ENCODE peak calls at places on chromosomes 7 and 10, in four cellular contexts. G, Q, W and F are unnamed samples.

GRCh38 chr10:60069311-60069710 is 163.0 kb upstream of the CCDC6 start:
- DNase-seq in G (no peak), Q (no peak), W (no peak), F (no peak)

GRCh38 chr7:117435475-117436043 is 8.3 kb upstream of the ASZ1 start:
- DNase-seq in G (no peak), Q (no peak), W (no peak), F (no peak)

GRCh38 chr10:92901819-92902234 is 53.5 kb downstream of the EXOC6 start:
- DNase-seq in G (no peak), Q (no peak), W (no peak), F (no peak)

GRCh38 chr10:114023198-114023597 is 20.5 kb upstream of the ADRB1 start:
- DNase-seq in G (no peak), Q (no peak), W (no peak), F (no peak)

GRCh38 chr10:90930070-90930837 is 9.4 kb upstream of the ANKRD1 start:
- DNase-seq in G (no peak), Q (no peak), W (no peak), F (peak; percentile 89)

GRCh38 chr10:100508691-100509150 is 10.9 kb downstream of the SEC31B start:
- DNase-seq in G (peak; percentile 46), Q (no peak), W (no peak), F (no peak)

GRCh38 chr10:58064714-58065528 is 202.8 kb downstream of the IPMK start:
- DNase-seq in G (peak; percentile 19), Q (no peak), W (no peak), F (no peak)

GRCh38 chr10:16965242-16965620 is 148.0 kb upstream of the RSU1 start:
- DNase-seq in G (no peak), Q (no peak), W (no peak), F (no peak)

GRCh38 chr10:119020627-119020946 is 8.9 kb upstream of the NANOS1 start:
- DNase-seq in G (no peak), Q (no peak), W (no peak), F (no peak)

GRCh38 chr7:35026154-35026553 is 11.1 kb downstream of the DPY19L1 start:
- DNase-seq in G (peak; percentile 54), Q (no peak), W (no peak), F (no peak)

GRCh38 chr7:80225361-80225760 is 90.7 kb downstream of the GNAI1 start:
- DNase-seq in G (no peak), Q (no peak), W (no peak), F (no peak)

GRCh38 chr7:157927313-157927925 is 590.6 kb downstream of the DNAJB6 start:
- DNase-seq in G (no peak), Q (peak; percentile 79), W (no peak), F (no peak)

GRCh38 chr7:89042963-89043362 is 247.4 kb upstream of the TEX47 start:
- DNase-seq in G (no peak), Q (no peak), W (no peak), F (no peak)

GRCh38 chr7:142461437-142461836 is 203.6 kb upstream of the PRSS58 start:
- DNase-seq in G (no peak), Q (no peak), W (no peak), F (no peak)

GRCh38 chr10:45001382-45002148 is 842 bp downstream of the ZNF22 start:
- DNase-seq in G (no peak), Q (peak; percentile 81), W (peak; percentile 87), F (peak; percentile 73)

GRCh38 chr7:5584821-5585220 is 161.2 kb upstream of the TNRC18 start:
- DNase-seq in G (no peak), Q (no peak), W (no peak), F (no peak)

GRCh38 chr7:131819891-131820290 is 263.5 kb upstream of the PODXL start:
- DNase-seq in G (no peak), Q (no peak), W (no peak), F (no peak)

GRCh38 chr7:128221929-128222403 is 19.1 kb upstream of the LEP start:
- DNase-seq in G (peak; percentile 47), Q (no peak), W (no peak), F (no peak)

GRCh38 chr7:119219663-119220062 is 995.2 kb downstream of the ANKRD7 start:
- DNase-seq in G (no peak), Q (no peak), W (no peak), F (no peak)

GRCh38 chr7:115297651-115298050 is 375.8 kb downstream of the MDFIC start:
- DNase-seq in G (peak; percentile 32), Q (no peak), W (no peak), F (no peak)

GRCh38 chr10:110918269-110918632 is 729 bp downstream of the BBIP1 start:
- DNase-seq in G (peak; percentile 93), Q (peak; percentile 97), W (peak; percentile 98), F (peak; percentile 97)

GRCh38 chr10:120931423-120931822 is 80.3 kb downstream of the WDR11 start:
- DNase-seq in G (no peak), Q (no peak), W (no peak), F (no peak)

DNA sequence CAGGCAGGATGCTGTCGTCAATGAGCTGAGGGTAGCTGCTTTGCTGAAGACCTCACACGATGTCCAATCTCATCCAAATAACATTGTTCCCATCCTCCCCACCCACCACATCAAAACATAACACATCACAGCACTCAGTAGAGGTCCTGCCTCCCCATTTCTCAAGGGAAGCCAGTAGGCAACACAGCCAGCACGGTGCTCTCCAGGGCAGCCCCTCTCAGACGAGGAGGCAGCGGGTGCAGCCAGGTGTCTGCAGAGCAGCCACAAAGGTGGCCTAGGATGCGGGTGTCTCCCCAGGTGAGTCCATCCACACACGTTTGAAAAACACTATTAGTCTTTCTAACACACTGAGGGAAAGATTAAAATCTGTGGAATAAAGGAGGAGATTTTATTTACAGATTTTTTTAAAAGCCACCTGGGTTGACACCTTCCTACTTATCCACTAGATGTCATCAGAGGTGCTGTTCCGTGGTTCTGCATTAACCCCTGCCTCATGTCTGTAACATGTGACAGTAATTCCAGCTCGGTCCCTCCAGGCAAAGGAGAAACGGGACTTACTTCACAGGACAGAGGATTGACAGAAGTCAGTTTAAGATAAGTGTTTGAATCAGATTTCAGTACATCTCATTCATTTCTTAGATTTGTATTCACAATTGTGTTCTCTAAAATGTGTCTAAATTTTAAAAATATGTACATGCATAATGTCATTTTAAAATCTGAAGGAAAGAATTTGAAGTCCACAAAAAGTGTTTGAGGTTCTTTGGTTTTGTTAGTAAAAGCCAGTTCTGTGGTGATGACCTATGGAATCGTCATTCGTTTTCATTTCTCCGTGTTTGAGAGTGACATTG is 68.0 kb downstream of the LANCL2 start:
- DNase-seq in G (peak; percentile 40), Q (no peak), W (no peak), F (peak; percentile 54)
- H3K4me3 ChIP-seq in G (no peak overlapping the region), Q (no peak overlapping the region), W (no peak overlapping the region), F (no peak overlapping the region)

GRCh38 chr10:21398549-21399345 is 126.7 kb downstream of the SKIDA1 start:
- DNase-seq in G (no peak), Q (no peak), W (no peak), F (no peak)

GRCh38 chr10:21393941-21394340 is 131.5 kb downstream of the SKIDA1 start:
- DNase-seq in G (no peak), Q (no peak), W (no peak), F (no peak)

GRCh38 chr10:21401196-21401595 is 124.3 kb downstream of the SKIDA1 start:
- DNase-seq in G (no peak), Q (no peak), W (no peak), F (no peak)

GRCh38 chr10:21399392-21400015 is 126.0 kb downstream of the SKIDA1 start:
- DNase-seq in G (no peak), Q (no peak), W (no peak), F (peak; percentile 91)

DNA sequence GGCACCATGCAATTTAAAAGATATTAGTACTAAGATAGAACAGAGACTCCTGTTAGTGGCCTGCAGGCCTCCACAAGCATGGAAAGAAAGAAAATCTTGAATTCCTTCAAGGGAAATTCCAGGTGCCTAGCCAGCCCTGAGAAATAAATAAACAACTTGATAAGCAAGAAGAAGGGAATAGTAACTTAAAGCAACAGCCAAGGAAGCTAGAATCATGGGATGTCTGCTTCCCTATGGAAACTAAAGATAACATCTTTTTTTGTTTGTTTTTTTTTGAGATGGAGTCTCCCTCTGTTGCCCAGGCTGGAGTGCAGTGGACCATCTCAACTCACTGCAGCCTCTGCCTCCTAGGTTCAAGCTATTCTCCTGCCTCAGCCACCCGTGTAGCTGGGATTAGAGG is 128.6 kb downstream of the SKIDA1 start:
- DNase-seq in G (no peak), Q (no peak), W (no peak), F (no peak)
- H3K4me3 ChIP-seq in G (no peak overlapping the region), Q (no peak overlapping the region), W (no peak overlapping the region), F (no peak overlapping the region)

GRCh38 chr7:130490888-130491771 is 755 bp upstream of the MEST start:
- DNase-seq in G (no peak), Q (no peak), W (no peak), F (no peak)

GRCh38 chr7:130490287-130490686 is 1.6 kb upstream of the MEST start:
- DNase-seq in G (no peak), Q (no peak), W (no peak), F (no peak)

GRCh38 chr7:130486963-130487324 is 4.9 kb upstream of the MEST start:
- DNase-seq in G (no peak), Q (no peak), W (no peak), F (no peak)

GRCh38 chr7:130488376-130489139 is 3.3 kb upstream of the MEST start:
- DNase-seq in G (no peak), Q (no peak), W (no peak), F (no peak)

GRCh38 chr7:130489140-130489967 is 2.5 kb upstream of the MEST start:
- DNase-seq in G (no peak), Q (no peak), W (no peak), F (peak; percentile 82)
- H3K4me3 ChIP-seq in G (no peak overlapping the region), Q (no peak overlapping the region), W (peak overlapping the region; percentile 6), F (no peak overlapping the region)

GRCh38 chr10:122494833-122495232 is 33.5 kb downstream of the HTRA1 start:
- DNase-seq in G (peak; percentile 89), Q (no peak), W (peak; percentile 92), F (no peak)
- H3K4me3 ChIP-seq in G (peak overlapping the region; percentile 27), Q (no peak overlapping the region), W (peak overlapping the region; percentile 2), F (no peak overlapping the region)

GRCh38 chr7:27172388-27172774 is 1.7 kb downstream of the HOXA10 start:
- DNase-seq in G (no peak), Q (no peak), W (peak; percentile 58), F (peak; percentile 36)

GRCh38 chr7:27174077-27175004 is at the start of gene HOXA10:
- DNase-seq in G (no peak), Q (no peak), W (peak; percentile 62), F (no peak)

GRCh38 chr7:27173412-27174076 is 576 bp downstream of the HOXA10 start:
- DNase-seq in G (no peak), Q (no peak), W (peak; percentile 65), F (peak; percentile 34)

GRCh38 chr7:27171636-27172387 is 2.3 kb downstream of the HOXA10 start:
- DNase-seq in G (no peak), Q (no peak), W (peak; percentile 50), F (no peak)

GRCh38 chr7:27172823-27173411 is 1.2 kb downstream of the HOXA10 start:
- DNase-seq in G (no peak), Q (no peak), W (peak; percentile 65), F (peak; percentile 48)
- H3K4me3 ChIP-seq in G (peak overlapping the region; percentile 66), Q (peak overlapping the region; percentile 64), W (peak overlapping the region; percentile 71), F (peak overlapping the region; percentile 64)

GRCh38 chr7:105352018-105352612 is 36.6 kb downstream of the SRPK2 start:
- DNase-seq in G (no peak), Q (no peak), W (peak; percentile 78), F (no peak)
- H3K4me3 ChIP-seq in G (no peak overlapping the region), Q (no peak overlapping the region), W (peak overlapping the region; percentile 6), F (no peak overlapping the region)